ENCODE peak calls at places on chromosomes 12 and 14, in ten cellular contexts. One of them, this sample, is unnamed.

GRCh38 chr12:116916714-116917114 is 6.0 kb downstream of the FBXW8 start:
- DNase-seq in uterus: no peak
- DNase-seq in HCT116: peak; percentile 86
- DNase-seq in A549: peak; percentile 90
- DNase-seq in adrenal gland: peak; percentile 76
- DNase-seq in endothelial cell of umbilical vein: peak; percentile 16
- DNase-seq in ovary: no peak
- DNase-seq in HepG2: peak; percentile 95
- DNase-seq in GM12891: no peak
- DNase-seq in IMR-90: peak; percentile 84
- DNase-seq in this sample: peak; percentile 77

GRCh38 chr12:52836042-52836466 is 1.9 kb upstream of the KRT79 start:
- DNase-seq in uterus: no peak
- DNase-seq in HCT116: no peak
- DNase-seq in A549: no peak
- DNase-seq in adrenal gland: no peak
- DNase-seq in endothelial cell of umbilical vein: peak; percentile 40
- DNase-seq in ovary: no peak
- DNase-seq in HepG2: no peak
- DNase-seq in GM12891: no peak
- DNase-seq in IMR-90: peak; percentile 85
- DNase-seq in this sample: peak; percentile 70

GRCh38 chr14:32028599-32028998 is 48.5 kb upstream of the ARHGAP5 start:
- DNase-seq in uterus: no peak
- DNase-seq in HCT116: no peak
- DNase-seq in A549: no peak
- DNase-seq in adrenal gland: no peak
- DNase-seq in endothelial cell of umbilical vein: no peak
- DNase-seq in ovary: no peak
- DNase-seq in HepG2: no peak
- DNase-seq in GM12891: no peak
- DNase-seq in IMR-90: no peak
- DNase-seq in this sample: no peak

GRCh38 chr12:34391771-34392581 is 369.7 kb downstream of the ALG10 start:
- DNase-seq in uterus: no peak
- DNase-seq in HCT116: no peak
- DNase-seq in A549: no peak
- DNase-seq in adrenal gland: no peak
- DNase-seq in endothelial cell of umbilical vein: no peak
- DNase-seq in ovary: peak; percentile 9
- DNase-seq in HepG2: no peak
- DNase-seq in GM12891: no peak
- DNase-seq in IMR-90: no peak
- DNase-seq in this sample: no peak

GRCh38 chr12:50597200-50598195 is 92.7 kb downstream of the DIP2B start:
- DNase-seq in uterus: peak; percentile 44
- DNase-seq in HCT116: peak; percentile 71
- DNase-seq in A549: peak; percentile 68
- DNase-seq in adrenal gland: no peak
- DNase-seq in endothelial cell of umbilical vein: peak; percentile 80
- DNase-seq in ovary: no peak
- DNase-seq in HepG2: no peak
- DNase-seq in GM12891: peak; percentile 46
- DNase-seq in IMR-90: peak; percentile 93
- DNase-seq in this sample: peak; percentile 82

GRCh38 chr14:69845787-69846186 is 33.4 kb upstream of the SMOC1 start:
- DNase-seq in uterus: no peak
- DNase-seq in HCT116: no peak
- DNase-seq in A549: no peak
- DNase-seq in adrenal gland: peak; percentile 59
- DNase-seq in endothelial cell of umbilical vein: no peak
- DNase-seq in ovary: no peak
- DNase-seq in HepG2: peak; percentile 76
- DNase-seq in GM12891: no peak
- DNase-seq in IMR-90: peak; percentile 4
- DNase-seq in this sample: no peak

GRCh38 chr12:111268738-111269572 is 99.9 kb downstream of the PHETA1 start:
- DNase-seq in uterus: no peak
- DNase-seq in HCT116: peak; percentile 6
- DNase-seq in A549: no peak
- DNase-seq in adrenal gland: no peak
- DNase-seq in endothelial cell of umbilical vein: no peak
- DNase-seq in ovary: no peak
- DNase-seq in HepG2: no peak
- DNase-seq in GM12891: peak; percentile 36
- DNase-seq in IMR-90: no peak
- DNase-seq in this sample: no peak

GRCh38 chr12:6927379-6927991 is at the start of gene ATN1:
- DNase-seq in uterus: peak; percentile 94
- DNase-seq in HCT116: no peak
- DNase-seq in A549: peak; percentile 56
- DNase-seq in adrenal gland: peak; percentile 93
- DNase-seq in endothelial cell of umbilical vein: peak; percentile 83
- DNase-seq in ovary: peak; percentile 96
- DNase-seq in HepG2: no peak
- DNase-seq in GM12891: peak; percentile 66
- DNase-seq in IMR-90: peak; percentile 78
- DNase-seq in this sample: no peak

GRCh38 chr12:131006036-131006735 is 52.5 kb downstream of the ADGRD1 start:
- DNase-seq in uterus: no peak
- DNase-seq in HCT116: no peak
- DNase-seq in A549: no peak
- DNase-seq in adrenal gland: no peak
- DNase-seq in endothelial cell of umbilical vein: no peak
- DNase-seq in ovary: no peak
- DNase-seq in HepG2: no peak
- DNase-seq in GM12891: no peak
- DNase-seq in IMR-90: no peak
- DNase-seq in this sample: no peak

GRCh38 chr12:44126811-44127210 is 290.9 kb downstream of the TMEM117 start:
- DNase-seq in uterus: no peak
- DNase-seq in HCT116: no peak
- DNase-seq in A549: no peak
- DNase-seq in adrenal gland: no peak
- DNase-seq in endothelial cell of umbilical vein: no peak
- DNase-seq in ovary: no peak
- DNase-seq in HepG2: no peak
- DNase-seq in GM12891: no peak
- DNase-seq in IMR-90: no peak
- DNase-seq in this sample: no peak

GRCh38 chr12:6463211-6463610 is 7.3 kb downstream of the VAMP1 start:
- DNase-seq in uterus: no peak
- DNase-seq in HCT116: no peak
- DNase-seq in A549: no peak
- DNase-seq in adrenal gland: no peak
- DNase-seq in endothelial cell of umbilical vein: peak; percentile 39
- DNase-seq in ovary: no peak
- DNase-seq in HepG2: no peak
- DNase-seq in GM12891: no peak
- DNase-seq in IMR-90: no peak
- DNase-seq in this sample: no peak

GRCh38 chr14:21096438-21096837 is 2.0 kb downstream of the ZNF219 start:
- DNase-seq in uterus: no peak
- DNase-seq in HCT116: no peak
- DNase-seq in A549: no peak
- DNase-seq in adrenal gland: peak; percentile 41
- DNase-seq in endothelial cell of umbilical vein: no peak
- DNase-seq in ovary: no peak
- DNase-seq in HepG2: no peak
- DNase-seq in GM12891: no peak
- DNase-seq in IMR-90: no peak
- DNase-seq in this sample: no peak

GRCh38 chr12:56468216-56469006 is at the start of gene SPRYD4:
- DNase-seq in uterus: peak; percentile 92
- DNase-seq in HCT116: peak; percentile 82
- DNase-seq in A549: peak; percentile 96
- DNase-seq in adrenal gland: peak; percentile 96
- DNase-seq in endothelial cell of umbilical vein: peak; percentile 92
- DNase-seq in ovary: peak; percentile 92
- DNase-seq in HepG2: peak; percentile 82
- DNase-seq in GM12891: peak; percentile 84
- DNase-seq in IMR-90: peak; percentile 90
- DNase-seq in this sample: peak; percentile 83
- TF ChIP-seq POLR2A in uterus: peak; percentile 79
- TF ChIP-seq POLR2A in HCT116: peak; percentile 95
- TF ChIP-seq POLR2A in A549: peak; percentile 92
- TF ChIP-seq POLR2A in adrenal gland: peak; percentile 88
- TF ChIP-seq POLR2A in endothelial cell of umbilical vein: peak; percentile 97
- TF ChIP-seq POLR2A in ovary: peak; percentile 91
- TF ChIP-seq POLR2A in HepG2: peak; percentile 90
- TF ChIP-seq POLR2A in GM12891: peak; percentile 95
- TF ChIP-seq POLR2A in IMR-90: peak; percentile 85
- TF ChIP-seq POLR2A in this sample: peak; percentile 88

GRCh38 chr12:47885566-47885965 is 19.2 kb downstream of the VDR start:
- DNase-seq in uterus: no peak
- DNase-seq in HCT116: no peak
- DNase-seq in A549: no peak
- DNase-seq in adrenal gland: no peak
- DNase-seq in endothelial cell of umbilical vein: no peak
- DNase-seq in ovary: no peak
- DNase-seq in HepG2: no peak
- DNase-seq in GM12891: no peak
- DNase-seq in IMR-90: no peak
- DNase-seq in this sample: no peak

GRCh38 chr12:47884501-47884900 is 20.3 kb downstream of the VDR start:
- DNase-seq in uterus: no peak
- DNase-seq in HCT116: no peak
- DNase-seq in A549: no peak
- DNase-seq in adrenal gland: no peak
- DNase-seq in endothelial cell of umbilical vein: no peak
- DNase-seq in ovary: no peak
- DNase-seq in HepG2: no peak
- DNase-seq in GM12891: no peak
- DNase-seq in IMR-90: no peak
- DNase-seq in this sample: no peak

GRCh38 chr12:47886471-47887240 is 18.1 kb downstream of the VDR start:
- DNase-seq in uterus: no peak
- DNase-seq in HCT116: no peak
- DNase-seq in A549: no peak
- DNase-seq in adrenal gland: no peak
- DNase-seq in endothelial cell of umbilical vein: no peak
- DNase-seq in ovary: no peak
- DNase-seq in HepG2: no peak
- DNase-seq in GM12891: no peak
- DNase-seq in IMR-90: peak; percentile 55
- DNase-seq in this sample: no peak

GRCh38 chr12:47883663-47884195 is 21.1 kb downstream of the VDR start:
- DNase-seq in uterus: no peak
- DNase-seq in HCT116: no peak
- DNase-seq in A549: no peak
- DNase-seq in adrenal gland: no peak
- DNase-seq in endothelial cell of umbilical vein: no peak
- DNase-seq in ovary: no peak
- DNase-seq in HepG2: no peak
- DNase-seq in GM12891: no peak
- DNase-seq in IMR-90: no peak
- DNase-seq in this sample: no peak

DNA sequence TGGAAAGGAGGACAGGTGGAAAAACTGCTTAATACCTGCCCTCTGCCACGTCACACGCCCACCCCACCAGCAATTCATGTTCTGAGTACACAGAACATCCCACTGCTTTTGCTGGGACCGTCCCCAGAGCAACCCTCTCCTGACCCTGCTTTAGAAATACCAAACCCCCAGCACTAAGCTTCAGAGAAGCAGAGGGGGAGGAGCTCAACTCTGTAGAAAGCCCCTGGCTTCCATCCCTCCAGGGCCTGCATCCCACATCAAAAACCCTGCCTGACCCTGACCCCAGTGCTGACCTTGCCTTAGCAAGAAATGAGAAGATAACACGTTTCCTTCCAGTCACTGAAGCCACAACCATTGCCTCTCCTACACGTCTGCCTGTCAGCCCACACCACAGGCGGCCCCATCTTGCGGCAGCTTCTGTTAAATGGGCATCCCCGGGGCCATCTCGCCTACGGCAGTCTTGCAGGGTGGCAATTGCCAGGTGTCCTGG is 19.7 kb downstream of the VDR start:
- DNase-seq in uterus: no peak
- DNase-seq in HCT116: no peak
- DNase-seq in A549: no peak
- DNase-seq in adrenal gland: no peak
- DNase-seq in endothelial cell of umbilical vein: no peak
- DNase-seq in ovary: no peak
- DNase-seq in HepG2: no peak
- DNase-seq in GM12891: no peak
- DNase-seq in IMR-90: no peak
- DNase-seq in this sample: no peak
- TF ChIP-seq POLR2A in uterus: no peak
- TF ChIP-seq POLR2A in HCT116: no peak
- TF ChIP-seq POLR2A in A549: no peak
- TF ChIP-seq POLR2A in adrenal gland: no peak
- TF ChIP-seq POLR2A in endothelial cell of umbilical vein: no peak
- TF ChIP-seq POLR2A in ovary: no peak
- TF ChIP-seq POLR2A in HepG2: no peak
- TF ChIP-seq POLR2A in GM12891: no peak
- TF ChIP-seq POLR2A in IMR-90: no peak
- TF ChIP-seq POLR2A in this sample: no peak

DNA sequence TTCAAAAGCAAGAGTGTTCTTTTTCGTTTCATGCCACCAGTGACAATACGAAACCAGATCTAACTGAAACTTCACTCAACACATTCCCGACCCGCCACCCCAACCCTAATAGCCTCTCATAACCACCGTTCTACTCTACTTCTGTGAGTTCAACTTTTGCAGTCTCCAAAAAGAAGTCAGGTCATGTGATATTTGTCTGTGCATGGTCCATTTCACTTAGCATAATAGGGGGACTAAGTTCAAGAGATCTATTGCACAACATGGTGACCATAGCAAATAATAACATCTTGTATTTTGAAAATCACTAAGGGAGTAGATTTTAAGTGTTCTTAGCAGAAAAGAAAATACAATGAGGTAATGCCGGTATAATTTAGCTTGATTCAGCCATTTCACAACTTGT is 376.4 kb downstream of the DIO2 start:
- DNase-seq in uterus: no peak
- DNase-seq in HCT116: no peak
- DNase-seq in A549: no peak
- DNase-seq in adrenal gland: no peak
- DNase-seq in endothelial cell of umbilical vein: no peak
- DNase-seq in ovary: no peak
- DNase-seq in HepG2: no peak
- DNase-seq in GM12891: no peak
- DNase-seq in IMR-90: no peak
- DNase-seq in this sample: no peak
- TF ChIP-seq POLR2A in uterus: no peak
- TF ChIP-seq POLR2A in HCT116: no peak
- TF ChIP-seq POLR2A in A549: no peak
- TF ChIP-seq POLR2A in adrenal gland: no peak
- TF ChIP-seq POLR2A in endothelial cell of umbilical vein: no peak
- TF ChIP-seq POLR2A in ovary: no peak
- TF ChIP-seq POLR2A in HepG2: no peak
- TF ChIP-seq POLR2A in GM12891: no peak
- TF ChIP-seq POLR2A in IMR-90: no peak
- TF ChIP-seq POLR2A in this sample: no peak

GRCh38 chr12:69368171-69368570 is 8.6 kb downstream of the YEATS4 start:
- DNase-seq in uterus: no peak
- DNase-seq in HCT116: no peak
- DNase-seq in A549: no peak
- DNase-seq in adrenal gland: no peak
- DNase-seq in endothelial cell of umbilical vein: no peak
- DNase-seq in ovary: no peak
- DNase-seq in HepG2: no peak
- DNase-seq in GM12891: no peak
- DNase-seq in IMR-90: no peak
- DNase-seq in this sample: no peak

GRCh38 chr12:69366796-69367195 is 7.3 kb downstream of the YEATS4 start:
- DNase-seq in uterus: no peak
- DNase-seq in HCT116: no peak
- DNase-seq in A549: no peak
- DNase-seq in adrenal gland: no peak
- DNase-seq in endothelial cell of umbilical vein: no peak
- DNase-seq in ovary: no peak
- DNase-seq in HepG2: no peak
- DNase-seq in GM12891: no peak
- DNase-seq in IMR-90: no peak
- DNase-seq in this sample: no peak
- TF ChIP-seq POLR2A in uterus: no peak
- TF ChIP-seq POLR2A in HCT116: no peak
- TF ChIP-seq POLR2A in A549: no peak
- TF ChIP-seq POLR2A in adrenal gland: no peak
- TF ChIP-seq POLR2A in endothelial cell of umbilical vein: no peak
- TF ChIP-seq POLR2A in ovary: no peak
- TF ChIP-seq POLR2A in HepG2: no peak
- TF ChIP-seq POLR2A in GM12891: no peak
- TF ChIP-seq POLR2A in IMR-90: no peak
- TF ChIP-seq POLR2A in this sample: no peak

This sample was measured in H54.